ENCODE peak calls at places on chromosomes 13 and 19, in nine cellular contexts. P, R, O, C, W, B, T, S and V are unnamed samples.

GRCh38 chr13:27534976-27535370 is 84.6 kb upstream of the MTIF3 start:
- DNase-seq in P (no peak), R (no peak), O (no peak), C (no peak), W (no peak), B (no peak), T (no peak), S (no peak), V (no peak)

GRCh38 chr13:42170029-42170428 is 101.9 kb upstream of the AKAP11 start:
- DNase-seq in P (peak), R (no peak), O (no peak), C (no peak), W (no peak), B (no peak), T (no peak), S (no peak), V (no peak)

GRCh38 chr13:112059457-112060317 is 7.3 kb upstream of the SOX1 start:
- DNase-seq in P (no peak), R (no peak), O (no peak), C (no peak), W (no peak), B (no peak), T (no peak), S (no peak), V (no peak)

GRCh38 chr19:4878491-4878968 is 11.1 kb upstream of the PLIN3 start:
- DNase-seq in P (peak), R (no peak), O (no peak), C (no peak), W (no peak), B (no peak), T (no peak), S (no peak), V (no peak)

GRCh38 chr19:40312533-40312932 is 27.4 kb upstream of the AKT2 start:
- DNase-seq in P (no peak), R (no peak), O (no peak), C (peak), W (no peak), B (no peak), T (no peak), S (no peak), V (no peak)

GRCh38 chr13:21124853-21125252 is 51.5 kb downstream of the SKA3 start:
- DNase-seq in P (no peak), R (no peak), O (no peak), C (no peak), W (no peak), B (peak), T (no peak), S (peak), V (no peak)

GRCh38 chr13:55528434-55528833 is 1612.3 kb upstream of the PRR20A start:
- DNase-seq in P (no peak), R (no peak), O (no peak), C (no peak), W (no peak), B (no peak), T (no peak), S (no peak), V (no peak)

GRCh38 chr19:47093254-47093653 is 20.3 kb downstream of the ZC3H4 start:
- DNase-seq in P (no peak), R (no peak), O (no peak), C (no peak), W (no peak), B (no peak), T (no peak), S (no peak), V (no peak)

GRCh38 chr13:41311607-41312500 is 787 bp downstream of the NAA16 start:
- DNase-seq in P (no peak), R (peak), O (peak), C (peak), W (no peak), B (peak), T (peak), S (peak), V (peak)

GRCh38 chr19:46731007-46731501 is 14.1 kb upstream of the PRKD2 start:
- DNase-seq in P (no peak), R (no peak), O (no peak), C (peak), W (no peak), B (no peak), T (no peak), S (peak), V (peak)

GRCh38 chr19:6274756-6275155 is 5.0 kb downstream of the MLLT1 start:
- DNase-seq in P (no peak), R (no peak), O (no peak), C (no peak), W (no peak), B (peak), T (no peak), S (no peak), V (no peak)

GRCh38 chr13:77329133-77330008 is 2.5 kb upstream of the MYCBP2 start:
- DNase-seq in P (peak), R (peak), O (peak), C (peak), W (peak), B (peak), T (peak), S (peak), V (peak)

GRCh38 chr19:1402411-1403070 is 1.2 kb upstream of the GAMT start:
- DNase-seq in P (no peak), R (no peak), O (no peak), C (no peak), W (no peak), B (no peak), T (no peak), S (peak), V (no peak)

GRCh38 chr13:79662882-79663281 is 181.9 kb downstream of the NDFIP2 start:
- DNase-seq in P (no peak), R (no peak), O (no peak), C (no peak), W (no peak), B (no peak), T (no peak), S (peak), V (no peak)

GRCh38 chr19:7970716-7971448 is 27.4 kb upstream of the TIMM44 start:
- DNase-seq in P (peak), R (peak), O (no peak), C (peak), W (no peak), B (peak), T (no peak), S (peak), V (peak)

GRCh38 chr19:48480476-48481190 is 11.5 kb downstream of the CYTH2 start:
- DNase-seq in P (no peak), R (peak), O (no peak), C (no peak), W (no peak), B (no peak), T (peak), S (no peak), V (no peak)

GRCh38 chr13:113176822-113177221 is 18.4 kb downstream of the PROZ start:
- DNase-seq in P (no peak), R (no peak), O (no peak), C (no peak), W (no peak), B (no peak), T (no peak), S (no peak), V (no peak)

GRCh38 chr13:97431365-97431764 is 2.6 kb upstream of the RAP2A start:
- DNase-seq in P (no peak), R (no peak), O (no peak), C (no peak), W (no peak), B (no peak), T (no peak), S (no peak), V (no peak)

GRCh38 chr13:93496985-93497673 is 270.5 kb downstream of the GPC6 start:
- DNase-seq in P (no peak), R (no peak), O (no peak), C (no peak), W (no peak), B (peak), T (no peak), S (no peak), V (no peak)

GRCh38 chr19:5567360-5567970 is at the start of gene TINCR:
- DNase-seq in P (peak), R (no peak), O (no peak), C (no peak), W (no peak), B (peak), T (no peak), S (no peak), V (no peak)

GRCh38 chr19:49774969-49775368 is 8.2 kb downstream of the AP2A1 start:
- DNase-seq in P (no peak), R (no peak), O (no peak), C (no peak), W (no peak), B (no peak), T (no peak), S (no peak), V (no peak)

GRCh38 chr13:59701261-59701660 is 462.5 kb downstream of the DIAPH3 start:
- DNase-seq in P (no peak), R (no peak), O (no peak), C (peak), W (no peak), B (no peak), T (no peak), S (no peak), V (no peak)

GRCh38 chr13:110251227-110251791 is 55.6 kb downstream of the COL4A1 start:
- DNase-seq in P (peak), R (no peak), O (peak), C (no peak), W (no peak), B (no peak), T (no peak), S (no peak), V (no peak)

GRCh38 chr19:48633148-48634035 is 3.8 kb downstream of the DBP start:
- DNase-seq in P (no peak), R (no peak), O (no peak), C (peak), W (no peak), B (no peak), T (no peak), S (no peak), V (no peak)

GRCh38 chr19:19465436-19466070 is 49.8 kb downstream of the TSSK6 start:
- DNase-seq in P (no peak), R (no peak), O (no peak), C (no peak), W (no peak), B (no peak), T (no peak), S (no peak), V (no peak)

GRCh38 chr13:109704771-109705628 is 81.4 kb downstream of the IRS2 start:
- DNase-seq in P (no peak), R (peak), O (peak), C (no peak), W (no peak), B (no peak), T (no peak), S (peak), V (peak)

GRCh38 chr19:3034194-3034844 is 5.2 kb upstream of the TLE2 start:
- DNase-seq in P (no peak), R (no peak), O (no peak), C (peak), W (no peak), B (no peak), T (no peak), S (no peak), V (no peak)

GRCh38 chr19:1093811-1094553 is 1.2 kb downstream of the POLR2E start:
- DNase-seq in P (no peak), R (no peak), O (no peak), C (no peak), W (no peak), B (no peak), T (no peak), S (no peak), V (no peak)

GRCh38 chr13:113926951-113927660 is 46.8 kb downstream of the C13orf46 start:
- DNase-seq in P (no peak), R (no peak), O (no peak), C (no peak), W (no peak), B (peak), T (no peak), S (no peak), V (peak)

GRCh38 chr19:42023121-42023942 is 29.3 kb upstream of the ATP1A3 start:
- DNase-seq in P (peak), R (no peak), O (no peak), C (peak), W (no peak), B (peak), T (no peak), S (peak), V (no peak)

GRCh38 chr13:26324867-26325266 is 70.9 kb downstream of the CDK8 start:
- DNase-seq in P (no peak), R (no peak), O (no peak), C (no peak), W (no peak), B (no peak), T (no peak), S (no peak), V (no peak)
- TF ChIP-seq EP300 in P (no peak), R (no peak), O (peak), C (no peak), W (no peak), B (no peak), T (no peak), S (no peak), V (no peak)

DNA sequence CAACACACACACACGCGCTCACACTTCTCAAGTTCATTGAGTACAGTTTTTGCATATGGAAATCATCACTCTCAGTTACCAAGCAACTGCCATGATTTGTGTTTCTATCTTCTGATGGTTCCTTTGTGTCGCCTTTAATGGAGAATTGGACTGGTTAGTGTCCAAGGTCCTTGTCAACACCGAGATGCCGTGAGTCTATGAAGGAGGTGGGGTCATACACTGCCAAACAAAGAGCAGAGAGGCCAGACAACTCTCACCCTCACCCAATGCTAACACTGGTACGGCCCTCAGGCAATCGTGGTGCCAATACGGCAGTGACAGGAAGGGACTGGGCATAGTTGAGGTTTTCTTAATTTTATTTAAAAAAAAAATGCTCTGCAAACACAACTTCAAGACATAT is 9.6 kb upstream of the SERP2 start:
- DNase-seq in P (no peak), R (no peak), O (no peak), C (no peak), W (no peak), B (no peak), T (no peak), S (no peak), V (no peak)
- H3K27ac ChIP-seq in P (no peak), R (no peak), O (peak), C (no peak), W (no peak), B (peak), T (no peak), S (no peak), V (no peak)

GRCh38 chr19:57192993-57193392 is 1.7 kb downstream of the ZNF264 start:
- DNase-seq in P (no peak), R (no peak), O (no peak), C (no peak), W (no peak), B (no peak), T (no peak), S (no peak), V (no peak)

GRCh38 chr19:57190301-57190700 is 999 bp upstream of the ZNF264 start:
- DNase-seq in P (no peak), R (no peak), O (no peak), C (no peak), W (no peak), B (no peak), T (no peak), S (no peak), V (no peak)

GRCh38 chr19:57192064-57192395 is 730 bp downstream of the ZNF264 start:
- DNase-seq in P (no peak), R (no peak), O (no peak), C (no peak), W (no peak), B (peak), T (no peak), S (peak), V (no peak)

DNA sequence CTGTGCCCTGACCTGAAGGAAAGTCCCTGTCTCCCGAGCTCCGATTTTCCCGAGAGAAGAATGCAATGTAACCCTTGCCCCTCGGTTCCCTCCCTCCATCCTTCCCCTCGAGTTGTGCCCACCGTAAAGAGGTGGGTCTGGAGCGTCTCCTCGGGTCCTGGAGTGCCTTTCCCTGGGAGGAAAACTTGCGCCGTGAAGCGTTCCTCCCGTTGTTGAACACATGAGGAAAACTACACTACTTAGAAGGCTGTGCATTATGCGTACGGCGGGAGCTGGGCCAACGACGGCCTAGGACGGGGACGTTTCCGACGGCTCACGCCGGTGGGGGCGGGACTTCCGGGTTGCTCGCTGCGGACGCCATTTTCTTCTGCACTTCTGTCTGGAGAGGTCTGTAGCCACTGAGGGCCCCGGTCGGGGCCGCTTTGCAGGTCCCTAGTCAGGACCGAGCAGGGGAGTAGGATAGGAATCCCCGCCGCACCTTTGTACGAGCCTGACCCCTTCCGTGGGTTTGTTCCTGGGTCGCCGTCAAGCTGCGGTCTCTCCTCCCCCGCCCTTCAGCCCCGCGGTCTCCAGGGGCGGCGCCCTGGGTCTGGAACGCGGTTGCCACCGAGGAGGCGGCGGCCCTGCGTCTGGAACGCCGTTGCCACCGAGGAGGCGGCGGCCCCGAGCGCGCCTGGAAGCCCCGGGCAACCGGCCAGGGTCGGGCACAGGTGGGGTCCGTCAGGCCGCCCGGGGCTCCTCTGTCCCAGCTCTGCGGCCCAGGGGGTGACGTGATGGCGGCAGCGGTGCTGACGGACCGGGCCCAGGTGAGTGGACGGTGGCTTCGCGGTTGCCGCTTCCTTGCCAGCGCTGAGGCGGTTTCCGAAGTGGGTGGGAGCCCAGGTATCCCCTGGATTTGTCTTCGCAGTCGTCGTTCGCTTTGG is at the start of gene ZNF264:
- DNase-seq in P (peak), R (peak), O (peak), C (peak), W (peak), B (peak), T (peak), S (peak), V (peak)
- TF ChIP-seq CTCF in P (no peak), R (no peak), O (no peak), C (no peak), W (no peak), B (no peak), T (no peak), S (no peak), V (no peak)

GRCh38 chr19:12983091-12983490 is 12.2 kb upstream of the NFIX start:
- DNase-seq in P (no peak), R (no peak), O (no peak), C (no peak), W (no peak), B (no peak), T (no peak), S (no peak), V (no peak)

GRCh38 chr19:12985049-12985776 is 10.1 kb upstream of the NFIX start:
- DNase-seq in P (no peak), R (peak), O (peak), C (peak), W (no peak), B (no peak), T (no peak), S (no peak), V (peak)

GRCh38 chr19:12983561-12984142 is 11.6 kb upstream of the NFIX start:
- DNase-seq in P (peak), R (peak), O (peak), C (peak), W (no peak), B (peak), T (peak), S (peak), V (peak)

GRCh38 chr19:12984143-12984627 is 11.1 kb upstream of the NFIX start:
- DNase-seq in P (no peak), R (no peak), O (no peak), C (no peak), W (no peak), B (no peak), T (no peak), S (no peak), V (no peak)

DNA sequence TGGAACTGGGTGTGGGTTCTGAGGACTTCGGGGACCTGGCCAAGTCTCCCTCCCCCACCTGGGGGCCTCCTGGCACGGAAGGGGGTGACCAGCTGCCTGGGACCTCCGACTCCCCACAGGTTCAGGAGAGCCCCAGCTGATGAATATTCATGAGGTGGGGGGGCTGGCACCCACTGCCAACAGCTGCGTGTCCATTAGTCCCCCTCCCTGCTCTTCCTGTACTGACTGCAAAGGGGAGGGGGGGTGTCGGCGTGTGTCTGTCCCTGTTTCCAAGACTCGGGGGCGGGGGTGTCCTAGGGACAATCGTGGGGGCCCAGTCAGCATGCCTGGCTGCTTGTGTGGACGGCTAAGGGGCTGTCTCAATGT is 10.6 kb upstream of the NFIX start:
- DNase-seq in P (no peak), R (no peak), O (no peak), C (peak), W (no peak), B (no peak), T (no peak), S (no peak), V (no peak)
- TF ChIP-seq EP300 in P (no peak), R (no peak), O (no peak), C (no peak), W (no peak), B (no peak), T (no peak), S (no peak), V (no peak)